ENCODE peak calls at places on chromosomes 3 and 15, in five cellular contexts. One of them, this sample, is unnamed.

GRCh38 chr15:67145710-67146109 is 80.3 kb downstream of the SMAD3 start:
- DNase-seq in progenitor cell of endocrine pancreas: no peak
- DNase-seq in foreskin fibroblast: no peak
- DNase-seq in IMR-90: no peak
- DNase-seq in activated CD8-positive, alpha-beta T cell treated with anti-CD3 and anti-CD28 coated beads for 36 hours: no peak
- DNase-seq in this sample: no peak

GRCh38 chr3:158057666-158058065 is 48.6 kb downstream of the SHOX2 start:
- DNase-seq in foreskin fibroblast: peak
- DNase-seq in IMR-90: no peak
- DNase-seq in progenitor cell of endocrine pancreas: no peak
- DNase-seq in activated CD8-positive, alpha-beta T cell treated with anti-CD3 and anti-CD28 coated beads for 36 hours: no peak
- DNase-seq in this sample: no peak

GRCh38 chr3:72818092-72818721 is 30.0 kb downstream of the SHQ1 start:
- DNase-seq in foreskin fibroblast: no peak
- DNase-seq in activated CD8-positive, alpha-beta T cell treated with anti-CD3 and anti-CD28 coated beads for 36 hours: no peak
- DNase-seq in IMR-90: peak
- DNase-seq in progenitor cell of endocrine pancreas: no peak
- DNase-seq in this sample: peak

GRCh38 chr3:186782542-186783069 is 771 bp upstream of the EIF4A2 start:
- DNase-seq in progenitor cell of endocrine pancreas: no peak
- DNase-seq in activated CD8-positive, alpha-beta T cell treated with anti-CD3 and anti-CD28 coated beads for 36 hours: no peak
- DNase-seq in IMR-90: no peak
- DNase-seq in foreskin fibroblast: no peak
- DNase-seq in this sample: no peak

GRCh38 chr15:99720533-99720932 is 12.7 kb downstream of the LYSMD4 start:
- DNase-seq in foreskin fibroblast: no peak
- DNase-seq in activated CD8-positive, alpha-beta T cell treated with anti-CD3 and anti-CD28 coated beads for 36 hours: peak
- DNase-seq in progenitor cell of endocrine pancreas: no peak
- DNase-seq in IMR-90: no peak
- DNase-seq in this sample: no peak

GRCh38 chr3:173411288-173412064 is 13.9 kb downstream of the NLGN1 start:
- DNase-seq in progenitor cell of endocrine pancreas: no peak
- DNase-seq in foreskin fibroblast: peak
- DNase-seq in IMR-90: peak
- DNase-seq in activated CD8-positive, alpha-beta T cell treated with anti-CD3 and anti-CD28 coated beads for 36 hours: no peak
- DNase-seq in this sample: peak

GRCh38 chr3:151351648-151352047 is 22.3 kb upstream of the P2RY13 start:
- DNase-seq in progenitor cell of endocrine pancreas: no peak
- DNase-seq in foreskin fibroblast: no peak
- DNase-seq in activated CD8-positive, alpha-beta T cell treated with anti-CD3 and anti-CD28 coated beads for 36 hours: no peak
- DNase-seq in IMR-90: no peak
- DNase-seq in this sample: no peak

GRCh38 chr3:184300377-184300717 is 1.3 kb downstream of the PSMD2 start:
- DNase-seq in IMR-90: peak
- DNase-seq in foreskin fibroblast: peak
- DNase-seq in progenitor cell of endocrine pancreas: no peak
- DNase-seq in activated CD8-positive, alpha-beta T cell treated with anti-CD3 and anti-CD28 coated beads for 36 hours: no peak
- DNase-seq in this sample: peak

GRCh38 chr3:138547342-138547975 is 46.6 kb downstream of the CEP70 start:
- DNase-seq in IMR-90: no peak
- DNase-seq in activated CD8-positive, alpha-beta T cell treated with anti-CD3 and anti-CD28 coated beads for 36 hours: no peak
- DNase-seq in progenitor cell of endocrine pancreas: no peak
- DNase-seq in foreskin fibroblast: no peak
- DNase-seq in this sample: peak

GRCh38 chr3:47347217-47347801 is 33.5 kb upstream of the PTPN23 start:
- DNase-seq in progenitor cell of endocrine pancreas: no peak
- DNase-seq in IMR-90: peak
- DNase-seq in activated CD8-positive, alpha-beta T cell treated with anti-CD3 and anti-CD28 coated beads for 36 hours: no peak
- DNase-seq in foreskin fibroblast: no peak
- DNase-seq in this sample: no peak

GRCh38 chr3:53109822-53110771 is 20.1 kb downstream of the RFT1 start:
- DNase-seq in foreskin fibroblast: peak
- DNase-seq in progenitor cell of endocrine pancreas: no peak
- DNase-seq in IMR-90: peak
- DNase-seq in activated CD8-positive, alpha-beta T cell treated with anti-CD3 and anti-CD28 coated beads for 36 hours: peak
- DNase-seq in this sample: peak

GRCh38 chr3:30680789-30681188 is 74.4 kb downstream of the TGFBR2 start:
- DNase-seq in IMR-90: no peak
- DNase-seq in activated CD8-positive, alpha-beta T cell treated with anti-CD3 and anti-CD28 coated beads for 36 hours: peak
- DNase-seq in foreskin fibroblast: peak
- DNase-seq in progenitor cell of endocrine pancreas: no peak
- DNase-seq in this sample: no peak

GRCh38 chr3:143484851-143485512 is 363.3 kb downstream of the SLC9A9 start:
- DNase-seq in progenitor cell of endocrine pancreas: no peak
- DNase-seq in activated CD8-positive, alpha-beta T cell treated with anti-CD3 and anti-CD28 coated beads for 36 hours: no peak
- DNase-seq in foreskin fibroblast: no peak
- DNase-seq in IMR-90: no peak
- DNase-seq in this sample: no peak

GRCh38 chr15:89195836-89196235 is 25.5 kb downstream of the RLBP1 start:
- DNase-seq in IMR-90: peak
- DNase-seq in activated CD8-positive, alpha-beta T cell treated with anti-CD3 and anti-CD28 coated beads for 36 hours: no peak
- DNase-seq in progenitor cell of endocrine pancreas: no peak
- DNase-seq in foreskin fibroblast: no peak
- DNase-seq in this sample: no peak

GRCh38 chr3:66822059-66823009 is 175.8 kb upstream of the KBTBD8 start:
- DNase-seq in foreskin fibroblast: peak
- DNase-seq in progenitor cell of endocrine pancreas: peak
- DNase-seq in IMR-90: peak
- DNase-seq in activated CD8-positive, alpha-beta T cell treated with anti-CD3 and anti-CD28 coated beads for 36 hours: peak
- DNase-seq in this sample: peak

GRCh38 chr15:40776537-40777141 is 6.9 kb downstream of the C15orf62 start:
- DNase-seq in progenitor cell of endocrine pancreas: no peak
- DNase-seq in IMR-90: peak
- DNase-seq in foreskin fibroblast: peak
- DNase-seq in activated CD8-positive, alpha-beta T cell treated with anti-CD3 and anti-CD28 coated beads for 36 hours: peak
- DNase-seq in this sample: peak

GRCh38 chr3:132695006-132695405 is 27.2 kb downstream of the NPHP3 start:
- DNase-seq in progenitor cell of endocrine pancreas: no peak
- DNase-seq in IMR-90: no peak
- DNase-seq in activated CD8-positive, alpha-beta T cell treated with anti-CD3 and anti-CD28 coated beads for 36 hours: no peak
- DNase-seq in foreskin fibroblast: no peak
- DNase-seq in this sample: no peak

GRCh38 chr3:173553635-173554280 is 156.2 kb downstream of the NLGN1 start:
- DNase-seq in IMR-90: peak
- DNase-seq in progenitor cell of endocrine pancreas: no peak
- DNase-seq in foreskin fibroblast: peak
- DNase-seq in activated CD8-positive, alpha-beta T cell treated with anti-CD3 and anti-CD28 coated beads for 36 hours: no peak
- DNase-seq in this sample: peak

GRCh38 chr3:11539218-11539617 is 104.5 kb downstream of the VGLL4 start:
- DNase-seq in activated CD8-positive, alpha-beta T cell treated with anti-CD3 and anti-CD28 coated beads for 36 hours: no peak
- DNase-seq in progenitor cell of endocrine pancreas: no peak
- DNase-seq in IMR-90: no peak
- DNase-seq in foreskin fibroblast: no peak
- DNase-seq in this sample: no peak

GRCh38 chr3:172522871-172523818 is at the start of gene TNFSF10:
- DNase-seq in IMR-90: peak
- DNase-seq in activated CD8-positive, alpha-beta T cell treated with anti-CD3 and anti-CD28 coated beads for 36 hours: peak
- DNase-seq in foreskin fibroblast: no peak
- DNase-seq in progenitor cell of endocrine pancreas: no peak
- DNase-seq in this sample: peak

GRCh38 chr3:43082457-43082856 is 23.4 kb downstream of the POMGNT2 start:
- DNase-seq in activated CD8-positive, alpha-beta T cell treated with anti-CD3 and anti-CD28 coated beads for 36 hours: no peak
- DNase-seq in progenitor cell of endocrine pancreas: no peak
- DNase-seq in foreskin fibroblast: no peak
- DNase-seq in IMR-90: no peak
- DNase-seq in this sample: no peak

GRCh38 chr15:90095521-90095959 is 6.7 kb downstream of the IDH2 start:
- DNase-seq in IMR-90: no peak
- DNase-seq in foreskin fibroblast: no peak
- DNase-seq in progenitor cell of endocrine pancreas: no peak
- DNase-seq in activated CD8-positive, alpha-beta T cell treated with anti-CD3 and anti-CD28 coated beads for 36 hours: peak
- DNase-seq in this sample: no peak

GRCh38 chr3:190554197-190554596 is 40.3 kb downstream of the IL1RAP start:
- DNase-seq in progenitor cell of endocrine pancreas: no peak
- DNase-seq in activated CD8-positive, alpha-beta T cell treated with anti-CD3 and anti-CD28 coated beads for 36 hours: no peak
- DNase-seq in foreskin fibroblast: no peak
- DNase-seq in IMR-90: no peak
- DNase-seq in this sample: no peak

GRCh38 chr3:13111173-13111873 is 38.1 kb upstream of the IQSEC1 start:
- DNase-seq in activated CD8-positive, alpha-beta T cell treated with anti-CD3 and anti-CD28 coated beads for 36 hours: no peak
- DNase-seq in progenitor cell of endocrine pancreas: no peak
- DNase-seq in foreskin fibroblast: no peak
- DNase-seq in IMR-90: no peak
- DNase-seq in this sample: no peak

GRCh38 chr3:48367201-48367600 is 4.8 kb upstream of the FBXW12 start:
- DNase-seq in foreskin fibroblast: no peak
- DNase-seq in progenitor cell of endocrine pancreas: no peak
- DNase-seq in activated CD8-positive, alpha-beta T cell treated with anti-CD3 and anti-CD28 coated beads for 36 hours: no peak
- DNase-seq in IMR-90: no peak
- DNase-seq in this sample: no peak

GRCh38 chr15:41564286-41564959 is 5.4 kb downstream of the TYRO3 start:
- DNase-seq in activated CD8-positive, alpha-beta T cell treated with anti-CD3 and anti-CD28 coated beads for 36 hours: no peak
- DNase-seq in progenitor cell of endocrine pancreas: no peak
- DNase-seq in foreskin fibroblast: no peak
- DNase-seq in IMR-90: no peak
- DNase-seq in this sample: no peak

GRCh38 chr15:81940467-81941451 is 105.1 kb downstream of the MEX3B start:
- DNase-seq in foreskin fibroblast: no peak
- DNase-seq in IMR-90: peak
- DNase-seq in activated CD8-positive, alpha-beta T cell treated with anti-CD3 and anti-CD28 coated beads for 36 hours: no peak
- DNase-seq in progenitor cell of endocrine pancreas: no peak
- DNase-seq in this sample: peak

GRCh38 chr15:81281176-81281735 is 42.7 kb downstream of the STARD5 start:
- DNase-seq in progenitor cell of endocrine pancreas: no peak
- DNase-seq in IMR-90: no peak
- DNase-seq in activated CD8-positive, alpha-beta T cell treated with anti-CD3 and anti-CD28 coated beads for 36 hours: no peak
- DNase-seq in foreskin fibroblast: no peak
- DNase-seq in this sample: no peak

GRCh38 chr3:136141891-136142290 is 54.2 kb downstream of the MSL2 start:
- DNase-seq in activated CD8-positive, alpha-beta T cell treated with anti-CD3 and anti-CD28 coated beads for 36 hours: no peak
- DNase-seq in progenitor cell of endocrine pancreas: no peak
- DNase-seq in IMR-90: peak
- DNase-seq in foreskin fibroblast: no peak
- DNase-seq in this sample: peak

DNA sequence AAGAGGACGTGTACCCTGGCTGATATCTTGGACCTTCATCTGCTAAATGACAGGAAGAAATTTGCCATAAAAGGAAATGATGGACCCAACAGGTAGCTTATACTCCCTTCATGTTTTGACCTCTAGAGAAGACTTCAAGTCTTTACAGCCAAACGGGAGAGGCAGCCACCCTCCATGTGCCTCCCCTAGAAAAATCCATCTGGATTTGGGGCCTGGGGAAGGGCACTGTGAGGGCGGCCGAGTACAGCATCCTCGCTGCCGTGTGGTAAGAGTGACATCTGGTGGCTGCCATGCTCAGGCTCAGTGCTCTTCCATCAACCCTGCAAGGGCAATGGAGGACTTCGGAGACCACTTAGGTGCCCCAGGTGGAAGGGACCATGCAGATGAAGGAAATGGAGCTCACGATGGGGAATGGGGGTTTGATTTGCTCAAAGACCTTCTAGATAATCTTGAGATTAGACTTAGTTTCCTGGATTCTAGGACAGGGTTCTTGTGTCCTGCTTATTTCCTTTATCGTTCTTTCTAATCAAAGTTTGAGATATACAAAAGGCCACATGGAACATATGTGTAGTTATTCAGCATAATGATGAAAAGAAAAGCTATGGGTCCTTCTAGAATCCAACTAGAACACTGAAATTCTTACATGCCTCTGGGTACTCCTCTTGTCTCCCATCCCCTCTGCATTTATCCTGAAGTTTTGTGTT is 44.4 kb downstream of the AQP9 start:
- DNase-seq in foreskin fibroblast: peak
- DNase-seq in IMR-90: peak
- DNase-seq in progenitor cell of endocrine pancreas: peak
- DNase-seq in activated CD8-positive, alpha-beta T cell treated with anti-CD3 and anti-CD28 coated beads for 36 hours: peak
- DNase-seq in this sample: peak
- TF ChIP-seq CTCF in foreskin fibroblast: peak
- TF ChIP-seq CTCF in IMR-90: peak
- TF ChIP-seq CTCF in progenitor cell of endocrine pancreas: peak
- TF ChIP-seq CTCF in activated CD8-positive, alpha-beta T cell treated with anti-CD3 and anti-CD28 coated beads for 36 hours: peak
- TF ChIP-seq CTCF in this sample: peak

GRCh38 chr3:119831022-119831421 is 49.1 kb downstream of the NR1I2 start:
- DNase-seq in foreskin fibroblast: no peak
- DNase-seq in IMR-90: no peak
- DNase-seq in activated CD8-positive, alpha-beta T cell treated with anti-CD3 and anti-CD28 coated beads for 36 hours: no peak
- DNase-seq in progenitor cell of endocrine pancreas: no peak
- DNase-seq in this sample: no peak
- TF ChIP-seq CTCF in foreskin fibroblast: peak
- TF ChIP-seq CTCF in IMR-90: peak
- TF ChIP-seq CTCF in activated CD8-positive, alpha-beta T cell treated with anti-CD3 and anti-CD28 coated beads for 36 hours: no peak
- TF ChIP-seq CTCF in progenitor cell of endocrine pancreas: no peak
- TF ChIP-seq CTCF in this sample: no peak

GRCh38 chr3:51637144-51637940 is 33.7 kb upstream of the TEX264 start:
- DNase-seq in activated CD8-positive, alpha-beta T cell treated with anti-CD3 and anti-CD28 coated beads for 36 hours: no peak
- DNase-seq in foreskin fibroblast: no peak
- DNase-seq in IMR-90: no peak
- DNase-seq in progenitor cell of endocrine pancreas: no peak
- DNase-seq in this sample: no peak

GRCh38 chr3:51646091-51646490 is 25.0 kb upstream of the TEX264 start:
- DNase-seq in activated CD8-positive, alpha-beta T cell treated with anti-CD3 and anti-CD28 coated beads for 36 hours: no peak
- DNase-seq in progenitor cell of endocrine pancreas: no peak
- DNase-seq in IMR-90: peak
- DNase-seq in foreskin fibroblast: no peak
- DNase-seq in this sample: no peak

GRCh38 chr3:51637941-51638471 is 33.0 kb upstream of the TEX264 start:
- DNase-seq in progenitor cell of endocrine pancreas: no peak
- DNase-seq in IMR-90: peak
- DNase-seq in foreskin fibroblast: peak
- DNase-seq in activated CD8-positive, alpha-beta T cell treated with anti-CD3 and anti-CD28 coated beads for 36 hours: peak
- DNase-seq in this sample: peak

DNA sequence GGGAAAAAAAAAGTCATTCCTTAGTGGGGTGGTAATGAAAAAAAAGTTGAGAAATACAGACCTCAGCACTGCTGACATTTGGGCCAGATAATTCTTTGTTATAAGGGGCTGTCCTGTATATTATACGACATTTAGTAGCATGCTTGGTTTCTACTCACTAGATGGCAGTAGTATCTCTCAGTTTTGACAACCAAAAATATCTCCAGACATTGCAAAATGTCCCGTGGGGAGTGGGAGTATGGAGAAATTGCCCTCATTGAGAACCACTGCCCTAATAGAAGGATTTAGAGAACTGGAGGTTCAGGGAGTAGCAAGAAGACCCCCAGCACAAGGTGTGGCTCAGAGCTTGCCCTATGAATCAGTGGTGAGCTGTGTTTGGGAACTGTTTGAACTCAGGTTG is 28.6 kb upstream of the TEX264 start:
- DNase-seq in foreskin fibroblast: no peak
- DNase-seq in activated CD8-positive, alpha-beta T cell treated with anti-CD3 and anti-CD28 coated beads for 36 hours: no peak
- DNase-seq in IMR-90: peak
- DNase-seq in progenitor cell of endocrine pancreas: no peak
- DNase-seq in this sample: no peak
- TF ChIP-seq CTCF in foreskin fibroblast: peak
- TF ChIP-seq CTCF in activated CD8-positive, alpha-beta T cell treated with anti-CD3 and anti-CD28 coated beads for 36 hours: peak
- TF ChIP-seq CTCF in IMR-90: peak
- TF ChIP-seq CTCF in progenitor cell of endocrine pancreas: peak
- TF ChIP-seq CTCF in this sample: peak

GRCh38 chr15:92247649-92248242 is 145.9 kb upstream of the ST8SIA2 start:
- DNase-seq in progenitor cell of endocrine pancreas: no peak
- DNase-seq in foreskin fibroblast: no peak
- DNase-seq in activated CD8-positive, alpha-beta T cell treated with anti-CD3 and anti-CD28 coated beads for 36 hours: no peak
- DNase-seq in IMR-90: no peak
- DNase-seq in this sample: no peak

DNA sequence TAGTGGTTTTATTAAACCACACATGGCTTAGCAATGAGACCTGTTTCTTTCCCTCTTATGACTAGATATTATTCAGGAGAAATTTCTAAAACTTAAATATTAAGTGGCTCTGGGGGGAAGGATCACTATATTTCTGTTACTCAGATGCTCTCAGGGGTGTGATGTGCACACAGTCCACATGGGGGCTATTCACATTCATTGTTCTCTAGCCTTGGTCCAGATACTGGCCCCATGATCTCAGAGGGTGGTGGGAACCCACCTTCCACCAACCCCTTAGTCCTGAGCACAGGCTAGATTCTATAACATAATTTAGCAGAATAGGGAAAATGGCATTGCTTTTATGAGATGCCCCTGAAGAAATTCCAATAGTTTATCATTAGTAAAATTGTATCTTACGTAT is 149.0 kb upstream of the ST8SIA2 start:
- DNase-seq in activated CD8-positive, alpha-beta T cell treated with anti-CD3 and anti-CD28 coated beads for 36 hours: no peak
- DNase-seq in progenitor cell of endocrine pancreas: no peak
- DNase-seq in foreskin fibroblast: no peak
- DNase-seq in IMR-90: no peak
- DNase-seq in this sample: no peak
- TF ChIP-seq CTCF in activated CD8-positive, alpha-beta T cell treated with anti-CD3 and anti-CD28 coated beads for 36 hours: no peak
- TF ChIP-seq CTCF in progenitor cell of endocrine pancreas: no peak
- TF ChIP-seq CTCF in foreskin fibroblast: no peak
- TF ChIP-seq CTCF in IMR-90: no peak
- TF ChIP-seq CTCF in this sample: no peak